ENCODE peak calls at places on chromosomes 6 and 20, in four cellular contexts. One of them, this sample, is unnamed.
A peak's percentile ranks its signal among the peaks of the same experiment; 100 is the strongest.

GRCh38 chr20:42901689-42902518 is 287.8 kb downstream of the PTPRT start:
- DNase-seq in BJ: no peak
- DNase-seq in fibroblast of lung: no peak
- DNase-seq in CD8-positive, alpha-beta T cell: no peak
- DNase-seq in this sample: no peak

GRCh38 chr20:44961024-44961866 is 1.0 kb upstream of the TOMM34 start:
- DNase-seq in BJ: no peak
- DNase-seq in fibroblast of lung: no peak
- DNase-seq in CD8-positive, alpha-beta T cell: no peak
- DNase-seq in this sample: no peak

GRCh38 chr6:26202201-26202611 is 115.0 kb downstream of the HFE start:
- DNase-seq in BJ: no peak
- DNase-seq in fibroblast of lung: no peak
- DNase-seq in CD8-positive, alpha-beta T cell: no peak
- DNase-seq in this sample: no peak

GRCh38 chr20:61120595-61121515 is 131.2 kb upstream of the CDH4 start:
- DNase-seq in BJ: no peak
- DNase-seq in fibroblast of lung: peak; percentile 75
- DNase-seq in CD8-positive, alpha-beta T cell: peak; percentile 26
- DNase-seq in this sample: no peak

GRCh38 chr6:16257999-16258708 is 19.8 kb downstream of the GMPR start:
- DNase-seq in BJ: no peak
- DNase-seq in fibroblast of lung: no peak
- DNase-seq in CD8-positive, alpha-beta T cell: no peak
- DNase-seq in this sample: no peak

GRCh38 chr6:41182069-41183034 is 18.6 kb downstream of the TREML2 start:
- DNase-seq in BJ: no peak
- DNase-seq in fibroblast of lung: peak; percentile 51
- DNase-seq in CD8-positive, alpha-beta T cell: peak; percentile 51
- DNase-seq in this sample: peak; percentile 36

GRCh38 chr6:56663344-56663743 is 20.7 kb upstream of the DST start:
- DNase-seq in BJ: no peak
- DNase-seq in fibroblast of lung: no peak
- DNase-seq in CD8-positive, alpha-beta T cell: no peak
- DNase-seq in this sample: no peak

GRCh38 chr6:46990031-46990644 is 52.0 kb downstream of the ADGRF1 start:
- DNase-seq in BJ: no peak
- DNase-seq in fibroblast of lung: no peak
- DNase-seq in CD8-positive, alpha-beta T cell: no peak
- DNase-seq in this sample: no peak

GRCh38 chr6:126625019-126625418 is 285.1 kb downstream of the CENPW start:
- DNase-seq in BJ: no peak
- DNase-seq in fibroblast of lung: peak; percentile 49
- DNase-seq in CD8-positive, alpha-beta T cell: no peak
- DNase-seq in this sample: peak; percentile 11

GRCh38 chr6:16419636-16420331 is 181.4 kb downstream of the GMPR start:
- DNase-seq in BJ: no peak
- DNase-seq in fibroblast of lung: no peak
- DNase-seq in CD8-positive, alpha-beta T cell: no peak
- DNase-seq in this sample: no peak

GRCh38 chr6:70834520-70834919 is 122.3 kb downstream of the B3GAT2 start:
- DNase-seq in BJ: peak; percentile 19
- DNase-seq in fibroblast of lung: peak; percentile 52
- DNase-seq in CD8-positive, alpha-beta T cell: no peak
- DNase-seq in this sample: no peak

GRCh38 chr20:41697861-41698559 is 79.8 kb upstream of the CHD6 start:
- DNase-seq in BJ: no peak
- DNase-seq in fibroblast of lung: peak; percentile 42
- DNase-seq in CD8-positive, alpha-beta T cell: no peak
- DNase-seq in this sample: no peak

GRCh38 chr6:3540980-3541379 is 84.1 kb upstream of the SLC22A23 start:
- DNase-seq in BJ: no peak
- DNase-seq in fibroblast of lung: no peak
- DNase-seq in CD8-positive, alpha-beta T cell: no peak
- DNase-seq in this sample: no peak

GRCh38 chr6:14799928-14800327 is 445.9 kb upstream of the JARID2 start:
- DNase-seq in BJ: no peak
- DNase-seq in fibroblast of lung: peak; percentile 92
- DNase-seq in CD8-positive, alpha-beta T cell: no peak
- DNase-seq in this sample: no peak

GRCh38 chr20:36543187-36544133 is 2.1 kb downstream of the MYL9 start:
- DNase-seq in BJ: peak; percentile 26
- DNase-seq in fibroblast of lung: peak; percentile 83
- DNase-seq in CD8-positive, alpha-beta T cell: no peak
- DNase-seq in this sample: no peak

GRCh38 chr6:53959717-53960116 is 151.5 kb upstream of the MLIP start:
- DNase-seq in BJ: no peak
- DNase-seq in fibroblast of lung: no peak
- DNase-seq in CD8-positive, alpha-beta T cell: no peak
- DNase-seq in this sample: no peak
- H3K4me3 ChIP-seq in BJ: no peak overlapping the region
- H3K4me3 ChIP-seq in fibroblast of lung: no peak overlapping the region
- H3K4me3 ChIP-seq in CD8-positive, alpha-beta T cell: no peak overlapping the region
- H3K4me3 ChIP-seq in this sample: no peak overlapping the region

DNA sequence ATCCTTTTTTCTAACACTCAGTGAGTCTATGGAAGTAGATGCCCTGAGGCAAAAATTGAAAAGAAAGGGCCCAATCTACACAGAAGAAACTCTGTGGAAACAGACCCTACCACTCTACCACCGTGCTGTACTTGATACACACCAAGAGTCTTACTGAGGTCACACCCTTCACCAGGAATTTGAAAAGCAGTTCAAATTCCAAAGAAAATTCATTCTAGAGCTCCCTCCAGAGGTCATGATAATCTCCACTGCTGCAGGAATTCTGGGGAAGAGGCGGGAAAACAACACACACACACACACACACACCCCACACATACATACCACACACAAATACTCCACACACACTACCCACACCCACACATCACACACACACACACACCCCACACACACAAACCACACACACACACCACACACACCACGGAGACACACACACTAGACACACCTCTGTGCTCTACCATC is 336.8 kb downstream of the HDGFL1 start:
- DNase-seq in BJ: no peak
- DNase-seq in fibroblast of lung: peak; percentile 43
- DNase-seq in CD8-positive, alpha-beta T cell: no peak
- DNase-seq in this sample: no peak
- TF ChIP-seq CTCF in BJ: peak; percentile 36
- TF ChIP-seq CTCF in fibroblast of lung: peak; percentile 29
- TF ChIP-seq CTCF in CD8-positive, alpha-beta T cell: no peak
- TF ChIP-seq CTCF in this sample: peak; percentile 64

DNA sequence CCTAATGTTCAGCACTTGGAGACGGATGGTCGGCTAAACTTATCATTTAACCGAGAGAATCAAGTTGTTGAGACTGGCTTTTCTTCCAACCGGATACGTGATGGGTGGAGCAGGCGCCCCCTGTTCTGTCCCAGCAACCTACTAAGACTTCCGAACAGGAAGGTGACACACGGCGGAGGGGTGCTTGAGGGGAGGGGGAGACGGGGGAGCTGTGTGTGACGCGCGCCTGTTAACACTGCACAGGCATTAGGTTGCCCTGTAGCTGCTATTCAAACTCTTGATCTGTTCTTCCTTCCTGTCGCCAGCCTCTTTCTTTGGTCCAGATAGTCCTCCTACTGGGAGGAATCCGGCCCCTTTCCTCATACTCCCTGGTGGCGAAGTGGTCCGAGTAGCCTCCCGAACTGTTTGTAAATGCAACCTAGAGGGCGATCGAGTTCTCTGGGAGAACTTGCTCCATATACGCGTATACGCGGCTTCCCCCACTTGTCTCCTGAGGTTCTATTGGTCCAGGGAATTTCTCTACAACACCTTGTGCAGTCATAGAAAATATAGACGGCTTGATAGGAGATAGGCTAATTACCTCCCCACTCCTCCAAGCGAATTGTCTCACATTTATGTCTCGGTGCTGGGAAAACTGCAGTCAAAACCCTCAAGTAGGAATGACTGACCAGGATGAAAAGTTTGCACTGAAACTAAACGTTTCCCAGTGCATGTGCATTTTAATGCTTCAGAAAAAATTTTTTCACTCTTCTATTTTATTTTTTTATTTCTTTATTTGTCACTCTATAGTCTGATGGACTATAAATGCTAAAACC is 126.0 kb upstream of the SLC2A12 start:
- DNase-seq in BJ: peak; percentile 72
- DNase-seq in fibroblast of lung: peak; percentile 95
- DNase-seq in CD8-positive, alpha-beta T cell: peak; percentile 81
- DNase-seq in this sample: peak; percentile 87
- H3K4me3 ChIP-seq in BJ: peak overlapping the region; percentile 53
- H3K4me3 ChIP-seq in fibroblast of lung: peak overlapping the region; percentile 12
- H3K4me3 ChIP-seq in CD8-positive, alpha-beta T cell: peak overlapping the region; percentile 67
- H3K4me3 ChIP-seq in this sample: peak overlapping the region; percentile 61

DNA sequence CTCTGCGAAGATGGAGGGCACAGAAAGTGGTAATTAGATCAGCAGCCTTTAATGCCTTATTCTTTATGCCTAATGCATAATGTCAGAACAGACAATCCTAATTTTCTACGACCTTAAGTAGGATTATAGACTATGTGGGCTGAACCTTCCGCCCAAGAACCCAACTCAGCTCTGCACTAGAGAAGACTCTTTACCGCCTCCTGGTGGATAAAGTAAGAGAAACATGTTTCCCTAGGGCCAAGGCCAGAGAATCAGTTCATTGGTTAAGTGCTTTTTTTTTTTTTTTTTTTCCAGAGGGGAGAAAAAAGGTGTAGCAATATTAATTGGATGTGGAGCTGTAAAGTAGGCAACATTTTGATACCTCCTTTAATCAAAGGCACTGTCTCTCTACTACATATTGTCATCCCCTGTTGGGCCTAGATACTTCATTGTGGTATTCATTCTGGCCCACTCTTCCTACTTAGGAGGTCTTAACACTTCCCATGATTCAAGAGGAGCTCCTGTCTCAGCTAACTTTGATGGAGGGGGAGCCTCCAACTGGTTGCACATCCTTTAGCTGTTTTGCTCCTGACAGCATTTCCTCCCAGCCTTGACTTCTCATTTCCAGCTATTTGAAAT is 124.9 kb upstream of the NRN1 start:
- DNase-seq in BJ: no peak
- DNase-seq in fibroblast of lung: no peak
- DNase-seq in CD8-positive, alpha-beta T cell: no peak
- DNase-seq in this sample: no peak
- TF ChIP-seq CTCF in BJ: peak; percentile 17
- TF ChIP-seq CTCF in fibroblast of lung: peak; percentile 13
- TF ChIP-seq CTCF in CD8-positive, alpha-beta T cell: peak; percentile 18
- TF ChIP-seq CTCF in this sample: peak; percentile 36

GRCh38 chr6:43246301-43247114 is 3.2 kb downstream of the TTBK1 start:
- DNase-seq in BJ: no peak
- DNase-seq in fibroblast of lung: peak; percentile 27
- DNase-seq in CD8-positive, alpha-beta T cell: no peak
- DNase-seq in this sample: peak; percentile 47

GRCh38 chr6:43250992-43251373 is 7.7 kb downstream of the TTBK1 start:
- DNase-seq in BJ: no peak
- DNase-seq in fibroblast of lung: no peak
- DNase-seq in CD8-positive, alpha-beta T cell: no peak
- DNase-seq in this sample: no peak

GRCh38 chr6:43248791-43249190 is 5.5 kb downstream of the TTBK1 start:
- DNase-seq in BJ: no peak
- DNase-seq in fibroblast of lung: no peak
- DNase-seq in CD8-positive, alpha-beta T cell: no peak
- DNase-seq in this sample: no peak

GRCh38 chr6:43247115-43247999 is 4.1 kb downstream of the TTBK1 start:
- DNase-seq in BJ: no peak
- DNase-seq in fibroblast of lung: peak; percentile 32
- DNase-seq in CD8-positive, alpha-beta T cell: peak; percentile 78
- DNase-seq in this sample: no peak

DNA sequence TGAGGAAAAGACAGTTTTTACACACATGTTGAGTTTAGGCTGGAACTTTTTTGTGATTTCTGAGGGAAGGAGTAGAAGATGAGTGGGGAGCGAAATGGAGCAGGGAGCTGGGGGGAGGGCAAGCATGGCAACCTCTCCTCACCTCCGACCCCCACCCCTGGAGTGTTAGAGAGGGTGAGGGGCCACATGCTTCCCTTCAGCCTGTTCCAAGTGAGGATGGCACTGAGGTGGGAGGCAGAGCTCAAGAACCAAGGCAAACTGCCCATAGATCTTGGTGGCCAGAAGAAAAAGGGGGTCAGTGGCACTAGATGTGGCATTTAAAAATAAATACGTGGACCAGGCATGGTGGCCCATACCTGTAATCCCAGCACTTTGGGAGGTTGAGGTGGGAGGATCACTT is 4.8 kb downstream of the TTBK1 start:
- DNase-seq in BJ: no peak
- DNase-seq in fibroblast of lung: no peak
- DNase-seq in CD8-positive, alpha-beta T cell: no peak
- DNase-seq in this sample: no peak
- H3K4me3 ChIP-seq in BJ: no peak overlapping the region
- H3K4me3 ChIP-seq in fibroblast of lung: no peak overlapping the region
- H3K4me3 ChIP-seq in CD8-positive, alpha-beta T cell: peak overlapping the region; percentile 71
- H3K4me3 ChIP-seq in this sample: no peak overlapping the region

GRCh38 chr20:30500829-30501440 is 756.5 kb upstream of the DEFB115 start:
- DNase-seq in BJ: no peak
- DNase-seq in fibroblast of lung: no peak
- DNase-seq in CD8-positive, alpha-beta T cell: no peak
- DNase-seq in this sample: no peak
- TF ChIP-seq CTCF in BJ: no peak
- TF ChIP-seq CTCF in fibroblast of lung: no peak
- TF ChIP-seq CTCF in CD8-positive, alpha-beta T cell: no peak
- TF ChIP-seq CTCF in this sample: no peak

DNA sequence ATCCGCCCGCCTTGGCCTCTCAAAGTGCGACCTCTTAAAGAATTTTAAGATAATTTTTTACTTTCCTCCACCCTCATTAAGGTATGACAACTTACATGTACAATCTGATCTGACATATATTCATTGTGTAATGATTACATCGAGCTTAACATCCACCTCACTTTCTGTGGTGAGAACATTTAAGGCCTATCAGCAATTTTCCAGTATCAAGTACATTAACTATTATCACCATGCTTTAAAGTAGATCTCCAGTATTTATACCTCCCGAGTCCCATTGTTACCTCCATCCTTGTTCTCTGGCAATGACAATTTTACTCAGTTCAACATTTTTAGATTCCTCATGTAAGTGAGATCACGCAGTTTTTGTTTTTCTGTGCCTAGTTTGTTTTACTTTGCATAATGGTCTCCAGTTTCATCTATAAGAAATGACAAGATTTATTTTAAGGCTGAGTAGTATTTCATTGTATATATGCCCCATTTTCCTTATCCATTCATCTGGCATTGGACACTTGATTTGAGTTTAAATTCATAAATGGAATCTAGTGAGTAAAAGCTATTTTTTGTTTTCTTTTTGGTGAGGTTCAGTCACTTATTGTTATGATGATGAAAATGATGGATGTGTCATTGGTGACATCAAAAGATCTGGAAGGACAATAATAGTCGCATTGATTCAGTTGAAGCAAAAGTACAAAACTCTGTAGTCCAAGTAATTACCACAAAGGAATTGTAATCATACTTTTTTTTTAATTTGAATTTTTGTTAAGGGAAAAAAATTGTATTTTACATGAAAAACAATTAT is 87.0 kb downstream of the OR2B2 start:
- DNase-seq in BJ: no peak
- DNase-seq in fibroblast of lung: no peak
- DNase-seq in CD8-positive, alpha-beta T cell: no peak
- DNase-seq in this sample: no peak
- H3K4me3 ChIP-seq in BJ: peak overlapping the region; percentile 75
- H3K4me3 ChIP-seq in fibroblast of lung: peak overlapping the region; percentile 50
- H3K4me3 ChIP-seq in CD8-positive, alpha-beta T cell: peak overlapping the region; percentile 76
- H3K4me3 ChIP-seq in this sample: peak overlapping the region; percentile 75

This sample was measured in retinal pigment epithelial cell.